ENCODE peak calls at places on chromosomes 4 and X, in four cellular contexts. One of them, this sample, is unnamed.

GRCh38 chrX:47623540-47624027 is 3.9 kb upstream of the SYN1 start:
- DNase-seq in A549: peak; percentile 74
- DNase-seq in NB4: peak; percentile 63
- DNase-seq in SK-N-SH: peak; percentile 89
- DNase-seq in this sample: peak; percentile 69

GRCh38 chr4:165502919-165503907 is 124.4 kb downstream of the CPE start:
- DNase-seq in A549: peak; percentile 31
- DNase-seq in SK-N-SH: no peak
- DNase-seq in NB4: no peak
- DNase-seq in this sample: peak; percentile 75

GRCh38 chr4:184896868-184897715 is 71.3 kb upstream of the ACSL1 start:
- DNase-seq in SK-N-SH: no peak
- DNase-seq in A549: no peak
- DNase-seq in NB4: peak; percentile 79
- DNase-seq in this sample: no peak

GRCh38 chr4:173735585-173735984 is 205.6 kb upstream of the HAND2 start:
- DNase-seq in NB4: no peak
- DNase-seq in A549: no peak
- DNase-seq in SK-N-SH: no peak
- DNase-seq in this sample: no peak

GRCh38 chr4:168674077-168674747 is 177.4 kb downstream of the PALLD start:
- DNase-seq in SK-N-SH: no peak
- DNase-seq in NB4: no peak
- DNase-seq in A549: peak; percentile 18
- DNase-seq in this sample: no peak

GRCh38 chrX:128781506-128781905 is 729.3 kb upstream of the ACTRT1 start:
- DNase-seq in SK-N-SH: peak; percentile 49
- DNase-seq in NB4: peak; percentile 33
- DNase-seq in A549: peak; percentile 44
- DNase-seq in this sample: no peak

GRCh38 chr4:148054275-148054674 is 322.4 kb downstream of the ARHGAP10 start:
- DNase-seq in NB4: peak; percentile 32
- DNase-seq in SK-N-SH: no peak
- DNase-seq in A549: peak; percentile 4
- DNase-seq in this sample: peak; percentile 16

GRCh38 chr4:129377131-129377845 is 281.3 kb downstream of the C4orf33 start:
- DNase-seq in A549: no peak
- DNase-seq in SK-N-SH: no peak
- DNase-seq in NB4: no peak
- DNase-seq in this sample: peak; percentile 69

GRCh38 chr4:56241500-56241899 is 145.8 kb downstream of the AASDH start:
- DNase-seq in A549: peak; percentile 1
- DNase-seq in NB4: no peak
- DNase-seq in SK-N-SH: no peak
- DNase-seq in this sample: no peak

GRCh38 chr4:71938776-71939175 is 93.0 kb upstream of the NPFFR2 start:
- DNase-seq in A549: no peak
- DNase-seq in NB4: no peak
- DNase-seq in SK-N-SH: no peak
- DNase-seq in this sample: no peak

GRCh38 chr4:87525636-87526035 is 3.5 kb downstream of the SPARCL1 start:
- DNase-seq in NB4: no peak
- DNase-seq in A549: no peak
- DNase-seq in SK-N-SH: no peak
- DNase-seq in this sample: no peak

GRCh38 chrX:57651169-57651919 is 28.7 kb downstream of the NLRP2B start:
- DNase-seq in A549: no peak
- DNase-seq in SK-N-SH: no peak
- DNase-seq in NB4: no peak
- DNase-seq in this sample: no peak

GRCh38 chrX:41167888-41168287 is 82.6 kb downstream of the USP9X start:
- DNase-seq in A549: no peak
- DNase-seq in NB4: peak; percentile 11
- DNase-seq in SK-N-SH: no peak
- DNase-seq in this sample: peak; percentile 21

GRCh38 chr4:107991945-107992625 is 2.4 kb downstream of the HADH start:
- DNase-seq in NB4: peak; percentile 16
- DNase-seq in A549: no peak
- DNase-seq in SK-N-SH: no peak
- DNase-seq in this sample: no peak

GRCh38 chr4:3869661-3870566 is 103.7 kb downstream of the ADRA2C start:
- DNase-seq in NB4: no peak
- DNase-seq in SK-N-SH: no peak
- DNase-seq in A549: no peak
- DNase-seq in this sample: no peak

GRCh38 chrX:120367390-120368100 is 5.7 kb downstream of the ATP1B4 start:
- DNase-seq in SK-N-SH: no peak
- DNase-seq in NB4: no peak
- DNase-seq in A549: no peak
- DNase-seq in this sample: no peak

GRCh38 chr4:37873383-37873782 is 17.5 kb upstream of the TBC1D1 start:
- DNase-seq in NB4: peak; percentile 78
- DNase-seq in SK-N-SH: no peak
- DNase-seq in A549: peak; percentile 29
- DNase-seq in this sample: no peak

GRCh38 chrX:56812515-56813105 is 83.6 kb downstream of the NBDY start:
- DNase-seq in NB4: no peak
- DNase-seq in SK-N-SH: no peak
- DNase-seq in A549: no peak
- DNase-seq in this sample: peak; percentile 4

GRCh38 chrX:40912576-40912975 is 172.7 kb upstream of the USP9X start:
- DNase-seq in A549: no peak
- DNase-seq in SK-N-SH: no peak
- DNase-seq in NB4: no peak
- DNase-seq in this sample: no peak

GRCh38 chr4:156475322-156475721 is 496.3 kb downstream of the PDGFC start:
- DNase-seq in A549: peak; percentile 21
- DNase-seq in SK-N-SH: peak; percentile 21
- DNase-seq in NB4: peak; percentile 20
- DNase-seq in this sample: peak; percentile 69

GRCh38 chr4:30262379-30262778 is 457.8 kb upstream of the PCDH7 start:
- DNase-seq in SK-N-SH: no peak
- DNase-seq in A549: no peak
- DNase-seq in NB4: no peak
- DNase-seq in this sample: no peak

GRCh38 chr4:145034727-145035211 is 63.2 kb downstream of the ANAPC10 start:
- DNase-seq in SK-N-SH: no peak
- DNase-seq in A549: no peak
- DNase-seq in NB4: no peak
- DNase-seq in this sample: no peak

GRCh38 chr4:92599044-92599443 is 295.3 kb downstream of the GRID2 start:
- DNase-seq in NB4: no peak
- DNase-seq in A549: peak; percentile 18
- DNase-seq in SK-N-SH: no peak
- DNase-seq in this sample: no peak

GRCh38 chr4:94285666-94286065 is 57.0 kb downstream of the HPGDS start:
- DNase-seq in A549: no peak
- DNase-seq in NB4: no peak
- DNase-seq in SK-N-SH: no peak
- DNase-seq in this sample: peak; percentile 58

GRCh38 chr4:109214622-109215350 is 87.7 kb downstream of the COL25A1 start:
- DNase-seq in NB4: no peak
- DNase-seq in A549: no peak
- DNase-seq in SK-N-SH: no peak
- DNase-seq in this sample: peak; percentile 82

GRCh38 chr4:15344041-15344440 is 83.8 kb upstream of the C1QTNF7 start:
- DNase-seq in NB4: no peak
- DNase-seq in SK-N-SH: no peak
- DNase-seq in A549: no peak
- DNase-seq in this sample: no peak

GRCh38 chrX:150680974-150681373 is 12.2 kb upstream of the MTMR1 start:
- DNase-seq in NB4: peak; percentile 34
- DNase-seq in SK-N-SH: peak; percentile 36
- DNase-seq in A549: peak; percentile 30
- DNase-seq in this sample: peak; percentile 28
- TF ChIP-seq MAX in NB4: no peak
- TF ChIP-seq MAX in SK-N-SH: no peak
- TF ChIP-seq MAX in A549: no peak
- TF ChIP-seq MAX in this sample: no peak

DNA sequence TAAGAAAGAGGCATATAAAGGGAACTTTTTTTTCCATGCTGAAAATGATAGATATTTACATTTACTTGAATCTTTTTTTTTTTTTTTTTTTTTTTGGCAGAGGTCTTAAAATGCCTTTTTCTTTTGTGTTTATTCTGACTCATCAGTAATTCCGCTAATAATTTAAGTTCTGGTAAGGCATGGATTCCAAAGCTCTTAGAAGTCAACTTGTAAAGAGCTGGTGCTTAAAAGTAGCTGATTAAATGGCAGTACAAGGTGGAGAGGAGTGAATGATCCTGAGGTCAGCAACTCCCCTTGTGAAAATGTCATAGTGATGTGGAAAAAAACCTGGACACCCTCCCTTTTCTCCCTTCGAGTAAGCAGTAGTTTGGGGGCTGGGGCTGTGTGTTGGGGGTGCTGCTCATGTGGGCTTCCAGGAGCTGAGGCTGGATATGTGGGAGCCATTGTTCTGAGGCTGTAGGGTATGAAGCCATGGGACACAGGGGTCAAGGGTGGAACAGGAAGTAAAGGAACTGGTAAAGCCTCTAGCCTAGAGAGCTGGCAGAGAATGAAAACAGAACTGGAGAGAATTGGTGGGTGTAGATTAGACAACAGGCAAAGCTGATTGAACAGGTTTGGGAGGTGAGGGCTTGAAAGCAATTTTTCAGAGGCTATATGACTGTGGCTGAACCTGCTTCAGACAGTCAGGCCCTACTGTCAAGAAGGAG is 41.0 kb upstream of the PITX2 start:
- DNase-seq in A549: peak; percentile 4
- DNase-seq in NB4: no peak
- DNase-seq in SK-N-SH: no peak
- DNase-seq in this sample: no peak
- TF ChIP-seq MAX in A549: no peak
- TF ChIP-seq MAX in NB4: no peak
- TF ChIP-seq MAX in SK-N-SH: no peak
- TF ChIP-seq MAX in this sample: no peak

DNA sequence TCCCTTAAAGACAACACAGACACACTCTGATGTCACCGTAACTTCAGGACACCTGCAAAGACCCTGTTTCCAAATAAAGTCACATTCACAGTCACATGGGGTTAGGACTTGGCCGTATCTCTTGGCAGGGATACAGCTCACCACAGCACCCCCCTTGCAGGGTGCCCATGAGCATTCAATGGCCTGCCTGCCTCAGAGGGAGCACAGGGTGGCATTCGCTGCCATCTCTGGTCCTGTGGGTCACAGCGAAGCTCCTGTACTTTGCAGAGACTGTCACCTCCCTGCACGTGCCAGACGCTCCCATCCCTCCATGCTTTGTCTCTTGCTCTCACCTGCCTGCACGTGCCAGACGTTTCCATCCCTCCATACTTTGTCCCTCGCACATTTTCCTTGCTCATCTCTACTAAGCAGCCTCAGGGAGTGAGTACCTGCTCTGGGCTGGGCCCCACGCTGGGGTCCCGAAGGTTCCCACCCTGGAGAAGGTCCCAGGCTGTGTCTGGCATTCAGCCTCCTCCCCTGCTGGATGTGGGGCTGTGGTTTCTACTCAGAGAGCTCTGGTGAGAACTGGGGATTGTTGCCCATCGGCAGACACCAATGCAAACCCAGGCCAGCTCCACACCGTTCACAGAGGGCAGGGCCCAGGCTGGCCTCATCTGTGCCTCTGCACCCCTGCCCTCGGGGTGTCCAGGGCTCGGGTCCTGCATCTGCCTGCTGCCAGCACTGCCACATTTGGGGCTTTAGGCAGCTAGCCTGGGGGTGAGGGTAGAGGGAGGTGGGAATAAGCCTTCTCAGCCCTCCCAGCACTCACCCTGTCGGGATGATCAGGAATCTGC is 15.8 kb downstream of the HTRA3 start:
- DNase-seq in NB4: no peak
- DNase-seq in SK-N-SH: no peak
- DNase-seq in A549: no peak
- DNase-seq in this sample: no peak
- TF ChIP-seq MAX in NB4: no peak
- TF ChIP-seq MAX in SK-N-SH: no peak
- TF ChIP-seq MAX in A549: no peak
- TF ChIP-seq MAX in this sample: no peak

DNA sequence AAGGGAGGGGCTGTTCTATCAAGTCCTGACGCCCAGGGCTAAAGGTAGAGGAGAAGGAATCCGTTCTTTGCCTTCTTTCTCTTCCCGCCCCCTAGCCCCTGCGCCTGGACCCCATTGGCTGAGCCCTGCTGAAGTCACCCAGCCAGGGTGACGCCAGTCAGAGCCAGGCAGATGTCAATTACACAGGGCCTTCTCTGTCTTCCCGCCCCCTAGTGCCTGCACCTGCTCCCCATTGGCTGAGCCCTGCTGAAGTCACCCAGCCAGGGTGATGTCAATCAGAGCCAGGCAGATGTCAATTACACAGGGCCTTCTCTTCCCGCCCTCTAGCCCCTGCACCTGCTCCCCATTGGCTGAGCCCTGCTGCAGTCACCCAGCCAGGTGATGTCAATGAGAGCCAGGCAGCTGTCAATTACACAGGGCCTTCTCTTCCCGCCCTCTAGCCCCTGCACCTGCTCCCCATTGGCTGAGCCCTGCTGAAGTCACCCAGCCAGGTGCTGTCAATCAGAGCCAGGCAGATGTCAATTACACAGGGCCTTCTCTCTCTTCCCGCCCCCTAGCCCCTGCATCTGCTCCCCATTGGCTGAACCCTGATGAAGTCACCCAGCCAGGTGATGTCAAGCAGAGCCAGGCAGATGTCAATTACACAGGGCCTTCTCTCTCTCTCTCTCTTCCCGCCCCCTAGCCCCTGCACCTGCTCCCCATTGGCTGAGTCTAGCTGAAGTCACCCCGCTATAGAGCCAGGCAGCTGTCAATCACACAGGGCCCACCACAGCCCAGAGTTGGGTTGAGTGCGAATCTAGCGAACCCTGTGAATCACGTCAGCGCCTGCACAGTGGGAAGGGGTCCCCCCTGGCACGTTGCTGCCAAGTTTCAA is 46.4 kb downstream of the ASMT start:
- DNase-seq in SK-N-SH: no peak
- DNase-seq in NB4: peak; percentile 89
- DNase-seq in A549: peak; percentile 56
- DNase-seq in this sample: no peak
- TF ChIP-seq MAX in SK-N-SH: no peak
- TF ChIP-seq MAX in NB4: no peak
- TF ChIP-seq MAX in A549: no peak
- TF ChIP-seq MAX in this sample: no peak

GRCh38 chrX:9767375-9767774 is 1.7 kb upstream of the GPR143 start:
- DNase-seq in A549: no peak
- DNase-seq in NB4: peak; percentile 9
- DNase-seq in SK-N-SH: no peak
- DNase-seq in this sample: peak; percentile 43
- TF ChIP-seq MAX in A549: no peak
- TF ChIP-seq MAX in NB4: no peak
- TF ChIP-seq MAX in SK-N-SH: no peak
- TF ChIP-seq MAX in this sample: no peak

DNA sequence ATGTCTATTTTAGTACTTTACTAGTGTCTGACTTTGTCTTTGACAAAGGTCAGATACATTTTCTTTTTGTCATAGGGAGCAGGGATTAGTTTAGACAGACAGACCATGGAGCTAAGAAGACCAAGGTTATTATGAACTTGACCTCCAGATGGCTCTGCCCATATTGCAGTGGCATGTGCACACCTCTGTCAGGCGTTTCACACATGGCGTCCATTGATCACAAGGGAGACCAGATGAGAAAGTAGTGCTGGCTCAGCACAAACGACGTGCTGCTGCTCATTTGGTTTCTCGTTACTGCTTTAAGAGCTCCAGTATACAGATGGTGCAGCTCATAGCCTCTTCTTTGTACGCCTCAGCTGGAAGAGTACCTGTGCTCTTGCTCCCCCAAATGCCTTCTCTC is 56.3 kb upstream of the HPSE start:
- DNase-seq in A549: no peak
- DNase-seq in NB4: no peak
- DNase-seq in SK-N-SH: no peak
- DNase-seq in this sample: no peak
- TF ChIP-seq MAX in A549: no peak
- TF ChIP-seq MAX in NB4: no peak
- TF ChIP-seq MAX in SK-N-SH: no peak
- TF ChIP-seq MAX in this sample: no peak